ENCODE peak calls at places on chromosome 7, in five cellular contexts. One of them, this sample, is unnamed.

GRCh38 chr7:19080076-19080475 is 37.4 kb downstream of the TWIST1 start:
- DNase-seq in testis: no peak
- DNase-seq in hepatocyte: no peak
- DNase-seq in GM12864: no peak
- DNase-seq in heart right ventricle: no peak
- DNase-seq in this sample: no peak

GRCh38 chr7:105831824-105832535 is 44.4 kb downstream of the ATXN7L1 start:
- DNase-seq in testis: no peak
- DNase-seq in hepatocyte: no peak
- DNase-seq in GM12864: no peak
- DNase-seq in heart right ventricle: no peak
- DNase-seq in this sample: no peak

GRCh38 chr7:140744005-140744404 is 47.5 kb downstream of the NDUFB2 start:
- DNase-seq in testis: no peak
- DNase-seq in hepatocyte: peak; percentile 48
- DNase-seq in GM12864: no peak
- DNase-seq in heart right ventricle: no peak
- DNase-seq in this sample: no peak

GRCh38 chr7:155804431-155804831 is 7.8 kb downstream of the SHH start:
- DNase-seq in testis: no peak
- DNase-seq in hepatocyte: no peak
- DNase-seq in GM12864: no peak
- DNase-seq in heart right ventricle: no peak
- DNase-seq in this sample: no peak

GRCh38 chr7:71208881-71209280 is 76.9 kb downstream of the GALNT17 start:
- DNase-seq in testis: no peak
- DNase-seq in hepatocyte: no peak
- DNase-seq in GM12864: no peak
- DNase-seq in heart right ventricle: no peak
- DNase-seq in this sample: no peak

GRCh38 chr7:67955061-67955460 is 958.4 kb downstream of the TYW1 start:
- DNase-seq in testis: no peak
- DNase-seq in hepatocyte: no peak
- DNase-seq in GM12864: no peak
- DNase-seq in heart right ventricle: no peak
- DNase-seq in this sample: no peak

GRCh38 chr7:91310829-91311460 is 46.7 kb downstream of the FZD1 start:
- DNase-seq in testis: no peak
- DNase-seq in hepatocyte: no peak
- DNase-seq in GM12864: no peak
- DNase-seq in heart right ventricle: no peak
- DNase-seq in this sample: no peak

GRCh38 chr7:142804715-142805114 is 33.9 kb downstream of the PRSS2 start:
- DNase-seq in testis: no peak
- DNase-seq in hepatocyte: no peak
- DNase-seq in GM12864: no peak
- DNase-seq in heart right ventricle: no peak
- DNase-seq in this sample: no peak

GRCh38 chr7:76267835-76268183 is 34.7 kb upstream of the HSPB1 start:
- DNase-seq in testis: no peak
- DNase-seq in hepatocyte: no peak
- DNase-seq in GM12864: no peak
- DNase-seq in heart right ventricle: no peak
- DNase-seq in this sample: no peak

GRCh38 chr7:126436213-126436868 is 816.4 kb downstream of the GRM8 start:
- DNase-seq in testis: no peak
- DNase-seq in hepatocyte: no peak
- DNase-seq in GM12864: no peak
- DNase-seq in heart right ventricle: no peak
- DNase-seq in this sample: no peak

GRCh38 chr7:95630702-95631458 is 34.6 kb upstream of the PDK4 start:
- DNase-seq in testis: no peak
- DNase-seq in hepatocyte: no peak
- DNase-seq in GM12864: no peak
- DNase-seq in heart right ventricle: no peak
- DNase-seq in this sample: no peak

GRCh38 chr7:27438878-27439589 is 196.4 kb downstream of the EVX1 start:
- DNase-seq in testis: no peak
- DNase-seq in hepatocyte: no peak
- DNase-seq in GM12864: no peak
- DNase-seq in heart right ventricle: no peak
- DNase-seq in this sample: no peak

GRCh38 chr7:8282162-8282561 is 20.2 kb upstream of the ICA1 start:
- DNase-seq in testis: no peak
- DNase-seq in hepatocyte: no peak
- DNase-seq in GM12864: no peak
- DNase-seq in heart right ventricle: no peak
- DNase-seq in this sample: no peak

GRCh38 chr7:99146979-99147378 is 3.1 kb upstream of the SMURF1 start:
- DNase-seq in testis: no peak
- DNase-seq in hepatocyte: no peak
- DNase-seq in GM12864: no peak
- DNase-seq in heart right ventricle: no peak
- DNase-seq in this sample: no peak

GRCh38 chr7:54111850-54112249 is 430.3 kb upstream of the VSTM2A start:
- DNase-seq in testis: no peak
- DNase-seq in hepatocyte: no peak
- DNase-seq in GM12864: no peak
- DNase-seq in heart right ventricle: no peak
- DNase-seq in this sample: no peak

GRCh38 chr7:133275008-133275407 is 22.1 kb downstream of the EXOC4 start:
- DNase-seq in testis: no peak
- DNase-seq in hepatocyte: no peak
- DNase-seq in GM12864: no peak
- DNase-seq in heart right ventricle: no peak
- DNase-seq in this sample: no peak

GRCh38 chr7:7018290-7018689 is 164.1 kb upstream of the C1GALT1 start:
- DNase-seq in testis: no peak
- DNase-seq in hepatocyte: no peak
- DNase-seq in GM12864: no peak
- DNase-seq in heart right ventricle: no peak
- DNase-seq in this sample: no peak

GRCh38 chr7:17773289-17773626 is 167.0 kb downstream of the SNX13 start:
- DNase-seq in testis: no peak
- DNase-seq in hepatocyte: peak; percentile 59
- DNase-seq in GM12864: no peak
- DNase-seq in heart right ventricle: no peak
- DNase-seq in this sample: no peak

GRCh38 chr7:43726466-43726865 is 2.9 kb downstream of the COA1 start:
- DNase-seq in testis: no peak
- DNase-seq in hepatocyte: no peak
- DNase-seq in GM12864: no peak
- DNase-seq in heart right ventricle: no peak
- DNase-seq in this sample: no peak

GRCh38 chr7:43716598-43716997 is 12.7 kb downstream of the COA1 start:
- DNase-seq in testis: no peak
- DNase-seq in hepatocyte: no peak
- DNase-seq in GM12864: no peak
- DNase-seq in heart right ventricle: no peak
- DNase-seq in this sample: no peak

GRCh38 chr7:43725251-43725650 is 4.1 kb downstream of the COA1 start:
- DNase-seq in testis: no peak
- DNase-seq in hepatocyte: no peak
- DNase-seq in GM12864: no peak
- DNase-seq in heart right ventricle: no peak
- DNase-seq in this sample: no peak

GRCh38 chr7:43723002-43723331 is 6.4 kb downstream of the COA1 start:
- DNase-seq in testis: no peak
- DNase-seq in hepatocyte: no peak
- DNase-seq in GM12864: no peak
- DNase-seq in heart right ventricle: no peak
- DNase-seq in this sample: no peak

DNA sequence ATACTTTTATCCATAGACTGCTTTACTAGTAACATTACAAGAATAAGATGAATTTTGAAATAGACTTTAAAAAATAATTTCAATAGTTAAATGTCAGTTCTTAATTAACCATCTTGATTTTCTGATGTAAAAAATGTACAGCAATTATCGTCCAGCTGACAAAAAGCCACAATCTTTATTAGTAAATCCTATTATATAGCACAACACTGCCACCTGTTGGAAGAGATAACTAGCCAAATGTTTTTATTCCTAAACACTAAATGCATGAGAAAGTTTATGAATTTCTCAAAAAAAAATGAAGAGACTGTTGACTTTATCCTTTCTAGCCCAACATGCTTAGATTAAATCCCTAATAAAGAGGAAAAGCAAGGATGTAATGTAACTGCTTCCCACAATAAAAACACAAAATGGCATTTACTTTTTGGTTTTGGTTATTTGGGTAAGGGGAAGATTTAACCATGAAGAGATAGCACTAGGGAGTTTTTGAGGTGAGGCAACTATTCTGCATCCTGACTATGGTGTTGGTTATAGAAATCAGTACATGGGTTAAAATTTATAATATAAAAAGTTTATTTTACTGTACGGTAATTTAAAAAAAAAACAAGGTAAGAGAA is 8.0 kb downstream of the COA1 start:
- DNase-seq in testis: no peak
- DNase-seq in hepatocyte: peak; percentile 66
- DNase-seq in GM12864: no peak
- DNase-seq in heart right ventricle: peak; percentile 16
- DNase-seq in this sample: peak; percentile 41
- TF ChIP-seq CTCF in testis: peak; percentile 21
- TF ChIP-seq CTCF in hepatocyte: peak; percentile 72
- TF ChIP-seq CTCF in GM12864: peak; percentile 41
- TF ChIP-seq CTCF in heart right ventricle: peak; percentile 76
- TF ChIP-seq CTCF in this sample: peak; percentile 52

GRCh38 chr7:20713792-20714191 is 72.9 kb downstream of the SP8 start:
- DNase-seq in testis: no peak
- DNase-seq in hepatocyte: no peak
- DNase-seq in GM12864: no peak
- DNase-seq in heart right ventricle: no peak
- DNase-seq in this sample: no peak
- TF ChIP-seq CTCF in testis: no peak
- TF ChIP-seq CTCF in hepatocyte: no peak
- TF ChIP-seq CTCF in GM12864: no peak
- TF ChIP-seq CTCF in heart right ventricle: no peak
- TF ChIP-seq CTCF in this sample: no peak

GRCh38 chr7:23469150-23469960 is 936 bp downstream of the IGF2BP3 start:
- DNase-seq in testis: no peak
- DNase-seq in hepatocyte: peak; percentile 68
- DNase-seq in GM12864: no peak
- DNase-seq in heart right ventricle: no peak
- DNase-seq in this sample: peak; percentile 58

GRCh38 chr7:23472046-23472445 is 1.8 kb upstream of the IGF2BP3 start:
- DNase-seq in testis: no peak
- DNase-seq in hepatocyte: no peak
- DNase-seq in GM12864: no peak
- DNase-seq in heart right ventricle: no peak
- DNase-seq in this sample: no peak

GRCh38 chr7:23471090-23471859 is 984 bp upstream of the IGF2BP3 start:
- DNase-seq in testis: no peak
- DNase-seq in hepatocyte: peak; percentile 92
- DNase-seq in GM12864: peak; percentile 67
- DNase-seq in heart right ventricle: no peak
- DNase-seq in this sample: peak; percentile 85

GRCh38 chr7:23469961-23470250 is 385 bp downstream of the IGF2BP3 start:
- DNase-seq in testis: no peak
- DNase-seq in hepatocyte: no peak
- DNase-seq in GM12864: no peak
- DNase-seq in heart right ventricle: no peak
- DNase-seq in this sample: no peak

DNA sequence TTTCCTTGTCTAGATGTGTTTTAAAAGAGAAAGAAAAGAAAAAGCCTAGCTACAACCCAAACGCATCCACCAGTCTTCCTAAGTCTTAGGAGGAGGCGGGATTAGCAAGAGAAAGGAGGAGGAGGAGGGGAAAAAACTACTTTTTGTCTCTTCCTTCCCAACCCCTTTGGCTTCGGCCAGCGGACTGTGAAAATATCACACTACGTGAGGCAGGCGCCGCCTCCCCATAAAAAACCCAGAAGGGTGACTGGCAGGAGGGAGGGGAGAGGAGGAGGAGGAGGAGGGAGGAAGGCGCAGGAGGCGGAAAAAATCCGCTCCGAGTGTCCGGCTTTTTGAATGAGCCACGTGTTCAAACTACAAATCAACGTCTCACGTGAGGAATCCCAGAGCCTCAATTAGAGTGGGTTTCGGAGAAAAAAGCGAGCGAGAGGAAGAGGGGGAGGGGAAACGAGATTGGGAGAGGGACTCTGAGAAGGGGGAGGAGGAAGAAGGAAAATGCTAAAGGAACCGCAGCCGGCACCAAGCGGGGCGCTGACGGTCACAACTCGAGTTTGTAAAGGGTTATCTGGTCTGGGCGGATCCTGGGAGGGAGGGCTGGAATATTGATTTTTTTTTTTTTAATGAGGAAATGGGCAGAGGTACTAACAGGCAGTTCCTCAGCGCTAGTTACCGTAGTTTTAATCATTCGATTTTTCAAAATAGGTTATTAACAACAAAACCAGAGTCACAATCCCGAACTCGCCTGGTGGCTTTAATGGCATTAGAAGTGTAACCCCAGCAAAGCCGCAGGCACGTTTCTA is at the start of gene IGF2BP3:
- DNase-seq in testis: no peak
- DNase-seq in hepatocyte: peak; percentile 94
- DNase-seq in GM12864: peak; percentile 91
- DNase-seq in heart right ventricle: no peak
- DNase-seq in this sample: peak; percentile 80
- TF ChIP-seq CTCF in testis: no peak
- TF ChIP-seq CTCF in hepatocyte: no peak
- TF ChIP-seq CTCF in GM12864: no peak
- TF ChIP-seq CTCF in heart right ventricle: no peak
- TF ChIP-seq CTCF in this sample: no peak

GRCh38 chr7:129825005-129825553 is 127.7 kb downstream of the UBE2H start:
- DNase-seq in testis: peak; percentile 72
- DNase-seq in hepatocyte: peak; percentile 83
- DNase-seq in GM12864: no peak
- DNase-seq in heart right ventricle: peak; percentile 38
- DNase-seq in this sample: peak; percentile 62
- TF ChIP-seq CTCF in testis: peak; percentile 18
- TF ChIP-seq CTCF in hepatocyte: no peak
- TF ChIP-seq CTCF in GM12864: peak; percentile 55
- TF ChIP-seq CTCF in heart right ventricle: peak; percentile 10
- TF ChIP-seq CTCF in this sample: peak; percentile 18

DNA sequence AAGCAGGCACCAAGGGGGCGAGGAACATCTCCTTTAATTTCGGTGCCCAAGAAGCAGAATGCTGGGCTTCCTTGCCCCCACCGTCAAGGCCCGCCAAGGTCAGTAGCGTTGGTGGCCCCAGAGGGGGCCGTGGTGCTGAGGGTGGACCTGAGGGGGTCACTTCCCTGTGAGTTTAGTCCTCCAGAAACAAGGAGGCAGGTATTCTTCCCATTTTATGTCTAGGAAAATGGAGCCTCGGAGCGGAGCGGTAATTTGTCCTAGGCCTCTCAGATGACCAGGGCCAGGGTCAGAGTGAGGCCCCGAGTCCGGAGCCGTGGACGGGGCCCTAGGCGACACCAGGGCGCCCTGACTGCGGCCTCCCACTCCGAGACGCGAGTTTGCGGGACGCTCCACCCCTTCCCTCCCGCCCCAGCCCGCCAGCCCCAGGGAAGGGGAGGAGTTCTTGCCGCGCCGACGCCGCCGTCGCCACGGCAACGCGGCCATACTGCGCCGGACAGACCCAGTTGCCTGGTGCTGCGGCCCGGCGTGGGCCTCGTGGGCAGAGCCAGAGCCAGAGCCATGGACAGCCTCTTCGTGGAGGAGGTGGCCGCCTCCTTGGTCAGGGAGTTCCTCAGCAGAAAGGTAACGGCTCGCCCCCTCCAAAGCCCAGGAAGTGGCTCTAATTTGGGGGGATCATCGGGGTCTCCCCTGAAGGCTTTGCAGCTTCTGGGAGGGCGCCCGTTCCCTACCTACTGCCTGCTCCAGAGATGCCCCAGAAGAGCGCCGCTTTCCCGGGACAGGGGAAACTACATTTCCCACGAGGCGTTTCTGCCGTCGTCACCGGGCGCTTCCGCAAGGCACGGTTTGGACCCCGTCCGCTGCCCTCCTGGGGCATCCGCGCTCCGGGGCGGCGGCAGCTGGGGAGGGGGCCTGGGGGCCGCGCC is at the start of gene MINDY4:
- DNase-seq in testis: peak; percentile 91
- DNase-seq in hepatocyte: peak; percentile 89
- DNase-seq in GM12864: peak; percentile 24
- DNase-seq in heart right ventricle: peak; percentile 87
- DNase-seq in this sample: peak; percentile 89
- TF ChIP-seq CTCF in testis: no peak
- TF ChIP-seq CTCF in hepatocyte: peak; percentile 5
- TF ChIP-seq CTCF in GM12864: no peak
- TF ChIP-seq CTCF in heart right ventricle: no peak
- TF ChIP-seq CTCF in this sample: no peak

This sample was measured in GM13977.